ENCODE peak calls at places on chromosomes 13 and 19, in five cellular contexts. Y is iris pigment epithelial cell; I is T-helper 1 cell; W is activated T-helper 2 cell treated with anti-CD3 and anti-CD28 coated beads, Interferon-gamma antibody, Interleukin-2, Interleukin-4, amounts not matched to agents 10 μg/mL and 5 μg/mL and 100 μg/mL, durations not matched to agents 14 hours and 24 hours and 36 hours; L is T-helper 2 cell. Z is an unnamed sample.
A peak's percentile ranks its signal among the peaks of the same experiment; 100 is the strongest.

GRCh38 chr13:33277946-33278345 is 7.6 kb downstream of the STARD13 start:
- DNase-seq in Y (no peak), I (no peak), W (no peak), L (no peak), Z (no peak)

GRCh38 chr13:28440774-28441532 is 54.0 kb downstream of the FLT1 start:
- DNase-seq in Y (no peak), I (no peak), W (no peak), L (no peak), Z (no peak)

GRCh38 chr19:3080281-3080680 is 13.9 kb upstream of the GNA11 start:
- DNase-seq in Y (peak; percentile 78), I (no peak), W (no peak), L (no peak), Z (no peak)

GRCh38 chr13:39597828-39598227 is 5.2 kb downstream of the LHFPL6 start:
- DNase-seq in Y (peak; percentile 58), I (no peak), W (no peak), L (no peak), Z (no peak)

GRCh38 chr13:101025519-101025918 is 350.9 kb upstream of the TMTC4 start:
- DNase-seq in Y (no peak), I (no peak), W (no peak), L (no peak), Z (no peak)

GRCh38 chr19:48994035-48994386 is 324 bp downstream of the RUVBL2 start:
- DNase-seq in Y (peak; percentile 12), I (no peak), W (no peak), L (no peak), Z (no peak)

GRCh38 chr19:48859711-48860572 is 8.5 kb downstream of the PLEKHA4 start:
- DNase-seq in Y (no peak), I (no peak), W (no peak), L (no peak), Z (no peak)

GRCh38 chr19:56765107-56765506 is 75.4 kb downstream of the PEG3 start:
- DNase-seq in Y (peak; percentile 3), I (no peak), W (no peak), L (no peak), Z (no peak)

GRCh38 chr13:92097337-92097903 is 699.0 kb downstream of the GPC5 start:
- DNase-seq in Y (peak; percentile 34), I (no peak), W (no peak), L (no peak), Z (no peak)

GRCh38 chr13:75442736-75443234 is 39.2 kb downstream of the TBC1D4 start:
- DNase-seq in Y (no peak), I (no peak), W (no peak), L (no peak), Z (no peak)

GRCh38 chr19:3368848-3369336 is 2.5 kb downstream of the NFIC start:
- DNase-seq in Y (no peak), I (no peak), W (no peak), L (no peak), Z (no peak)